ENCODE peak calls at places on chromosomes 13 and 19, in five cellular contexts. F is A549, S is SK-N-SH, K is right lobe of liver, Y is right atrium auricular region. U is an unnamed sample.
A peak's percentile ranks its signal among the peaks of the same experiment; 100 is the strongest.

GRCh38 chr13:35765941-35766340 is 289.5 kb upstream of the MAB21L1 start:
- DNase-seq in F (no peak), S (no peak), K (no peak), Y (no peak), U (no peak)

GRCh38 chr13:47252627-47253026 is 355.8 kb upstream of the HTR2A start:
- DNase-seq in F (no peak), S (no peak), K (no peak), Y (no peak), U (no peak)

GRCh38 chr13:58953638-58954037 is 1210.1 kb downstream of the DIAPH3 start:
- DNase-seq in F (no peak), S (no peak), K (no peak), Y (no peak), U (no peak)

GRCh38 chr13:20495087-20496023 is 30.3 kb downstream of the CRYL1 start:
- DNase-seq in F (peak; percentile 46), S (peak; percentile 74), K (no peak), Y (peak; percentile 76), U (no peak)

GRCh38 chr13:25738797-25739196 is 313.0 kb downstream of the SHISA2 start:
- DNase-seq in F (no peak), S (no peak), K (no peak), Y (no peak), U (no peak)

GRCh38 chr19:2312819-2313501 is 5.0 kb upstream of the LINGO3 start:
- DNase-seq in F (no peak), S (no peak), K (no peak), Y (no peak), U (no peak)

GRCh38 chr19:3721131-3721899 is 13.1 kb downstream of the TJP3 start:
- DNase-seq in F (peak; percentile 68), S (peak; percentile 98), K (peak; percentile 77), Y (no peak), U (peak; percentile 85)

GRCh38 chr13:76697277-76697676 is 188.9 kb downstream of the KCTD12 start:
- DNase-seq in F (no peak), S (no peak), K (no peak), Y (no peak), U (no peak)

GRCh38 chr13:101785858-101786257 is 333.4 kb downstream of the ITGBL1 start:
- DNase-seq in F (peak; percentile 17), S (peak; percentile 22), K (peak; percentile 52), Y (no peak), U (no peak)

GRCh38 chr19:4851551-4852290 is 15.7 kb downstream of the PLIN3 start:
- DNase-seq in F (peak; percentile 52), S (peak; percentile 94), K (peak; percentile 64), Y (peak; percentile 66), U (peak; percentile 93)

GRCh38 chr19:4990306-4990705 is 21.4 kb downstream of the KDM4B start:
- DNase-seq in F (no peak), S (peak; percentile 7), K (no peak), Y (no peak), U (no peak)

GRCh38 chr19:17125052-17125727 is 49.6 kb downstream of the MYO9B start:
- DNase-seq in F (no peak), S (no peak), K (no peak), Y (no peak), U (no peak)

GRCh38 chr13:52156724-52157251 is 2.6 kb downstream of the NEK3 start:
- DNase-seq in F (no peak), S (no peak), K (no peak), Y (no peak), U (no peak)

GRCh38 chr19:7965259-7965841 is 21.9 kb upstream of the TIMM44 start:
- DNase-seq in F (no peak), S (no peak), K (no peak), Y (no peak), U (no peak)

GRCh38 chr13:22040810-22041364 is 370.0 kb downstream of the FGF9 start:
- DNase-seq in F (peak; percentile 10), S (no peak), K (no peak), Y (no peak), U (no peak)

GRCh38 chr19:7691497-7691896 is 10.4 kb downstream of the FCER2 start:
- DNase-seq in F (no peak), S (no peak), K (no peak), Y (no peak), U (no peak)

GRCh38 chr19:28294395-28294794 is 918.6 kb downstream of the UQCRFS1 start:
- DNase-seq in F (no peak), S (no peak), K (no peak), Y (no peak), U (no peak)

GRCh38 chr19:1826557-1827521 is 14.8 kb upstream of the ATP8B3 start:
- DNase-seq in F (no peak), S (peak; percentile 58), K (peak; percentile 54), Y (no peak), U (no peak)

GRCh38 chr19:18290250-18291018 is 9.0 kb upstream of the JUND start:
- DNase-seq in F (no peak), S (no peak), K (no peak), Y (no peak), U (no peak)

GRCh38 chr19:4867534-4868285 is at the start of gene PLIN3:
- DNase-seq in F (peak; percentile 93), S (peak; percentile 100), K (peak; percentile 99), Y (peak; percentile 99), U (peak; percentile 100)

GRCh38 chr13:25753976-25754375 is 297.8 kb downstream of the SHISA2 start:
- DNase-seq in F (no peak), S (no peak), K (no peak), Y (no peak), U (no peak)

GRCh38 chr13:81562598-81562997 is 1221.7 kb upstream of the SPRY2 start:
- DNase-seq in F (no peak), S (no peak), K (no peak), Y (no peak), U (no peak)

GRCh38 chr19:53101518-53101917 is 1.7 kb downstream of the ZNF160 start:
- DNase-seq in F (no peak), S (peak; percentile 34), K (no peak), Y (no peak), U (no peak)

GRCh38 chr19:3665681-3666544 is 34.4 kb downstream of the PIP5K1C start:
- DNase-seq in F (peak; percentile 57), S (peak; percentile 96), K (peak; percentile 68), Y (peak; percentile 72), U (peak; percentile 93)

GRCh38 chr13:45933203-45934014 is 81.9 kb upstream of the SIAH3 start:
- DNase-seq in F (no peak), S (no peak), K (no peak), Y (no peak), U (no peak)

DNA sequence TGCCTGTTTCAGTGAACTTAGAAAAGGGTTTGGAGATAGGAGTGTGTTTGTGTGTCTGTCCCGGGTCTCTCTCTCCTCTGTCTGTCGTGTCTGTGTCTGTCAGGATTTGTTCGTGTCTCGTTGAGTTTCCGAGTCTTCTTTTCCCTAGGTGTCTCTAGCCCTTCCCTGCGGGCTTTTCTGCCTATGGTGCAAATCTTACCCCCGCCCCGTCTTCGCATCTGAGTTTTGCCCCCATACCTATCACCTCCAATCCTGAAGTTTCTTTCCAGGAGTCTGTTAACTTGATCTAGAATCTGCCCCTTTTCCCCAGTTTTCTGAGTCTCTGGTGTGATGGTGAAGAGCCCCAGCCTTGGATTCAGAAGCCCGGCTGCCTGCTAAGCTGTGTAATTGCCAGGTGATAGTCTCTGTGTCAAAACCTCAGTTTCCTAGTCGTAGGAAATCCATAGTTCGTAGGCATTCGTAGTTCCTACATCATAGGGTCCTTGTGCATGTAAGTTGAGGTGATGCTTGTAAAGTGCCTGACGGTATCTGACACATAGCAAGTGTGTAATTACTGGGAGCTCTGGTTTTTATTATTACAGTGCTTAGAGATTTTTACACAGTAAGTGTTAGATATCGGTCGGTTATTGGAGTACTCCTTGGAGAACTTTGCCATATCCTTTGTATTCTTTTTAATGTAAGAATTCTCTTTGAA is 782 bp downstream of the EPN1 start:
- DNase-seq in F (no peak), S (no peak), K (no peak), Y (no peak), U (no peak)
- H3K4me1 ChIP-seq in F (peaks cover 46% of the 10 kb centered on the region), S (peaks cover 7% of the 10 kb centered on the region), K (no peaks in the 10 kb centered on the region), Y (no peaks in the 10 kb centered on the region), U (no peaks in the 10 kb centered on the region)

GRCh38 chr13:74117207-74117705 is 16.9 kb downstream of the KLF12 start:
- DNase-seq in F (no peak), S (no peak), K (no peak), Y (no peak), U (no peak)
- H3K4me1 ChIP-seq in F (no peaks in the 10 kb centered on the region), S (peaks cover 5% of the 10 kb centered on the region), K (no peaks in the 10 kb centered on the region), Y (no peaks in the 10 kb centered on the region), U (no peaks in the 10 kb centered on the region)

GRCh38 chr19:33386361-33386858 is 12.9 kb downstream of the CEBPG start:
- DNase-seq in F (no peak), S (no peak), K (no peak), Y (no peak), U (no peak)
- H3K4me1 ChIP-seq in F (peaks cover 7% of the 10 kb centered on the region), S (no peaks in the 10 kb centered on the region), K (no peaks in the 10 kb centered on the region), Y (no peaks in the 10 kb centered on the region), U (no peaks in the 10 kb centered on the region)

GRCh38 chr13:75482820-75483079 is 781 bp upstream of the TBC1D4 start:
- DNase-seq in F (no peak), S (no peak), K (no peak), Y (no peak), U (no peak)

GRCh38 chr13:75489502-75490263 is 7.7 kb upstream of the TBC1D4 start:
- DNase-seq in F (no peak), S (no peak), K (peak; percentile 52), Y (no peak), U (no peak)

GRCh38 chr13:75485286-75486062 is 3.5 kb upstream of the TBC1D4 start:
- DNase-seq in F (peak; percentile 3), S (no peak), K (no peak), Y (no peak), U (no peak)

GRCh38 chr13:75486654-75487053 is 4.7 kb upstream of the TBC1D4 start:
- DNase-seq in F (no peak), S (no peak), K (no peak), Y (no peak), U (no peak)

GRCh38 chr13:75486146-75486545 is 4.2 kb upstream of the TBC1D4 start:
- DNase-seq in F (peak; percentile 11), S (no peak), K (no peak), Y (no peak), U (no peak)
- H3K4me1 ChIP-seq in F (peaks cover 42% of the 10 kb centered on the region), S (peaks cover 8% of the 10 kb centered on the region), K (no peaks in the 10 kb centered on the region), Y (no peaks in the 10 kb centered on the region), U (no peaks in the 10 kb centered on the region)

GRCh38 chr19:808176-808741 is 11.0 kb downstream of the PTBP1 start:
- DNase-seq in F (no peak), S (peak; percentile 48), K (no peak), Y (no peak), U (no peak)
- H3K4me1 ChIP-seq in F (peaks cover 3% of the 10 kb centered on the region), S (no peaks in the 10 kb centered on the region), K (no peaks in the 10 kb centered on the region), Y (no peaks in the 10 kb centered on the region), U (no peaks in the 10 kb centered on the region)